ENCODE peak calls at places on chromosomes 13 and 19, in six cellular contexts. F is activated CD4-positive, alpha-beta T cell treated with anti-CD3 and anti-CD28 coated beads, Interleukin-2, amount 50 U/mL, for 1 hour; Q is left cardiac atrium; X is GM04503; P is AG09309; C is PC-9. A is an unnamed sample.

GRCh38 chr19:55304980-55305379 is 20.2 kb downstream of the TMEM150B start:
- DNase-seq in F (no peak), Q (no peak), X (no peak), P (no peak), C (no peak), A (no peak)

GRCh38 chr13:82963466-82963865 is 918.8 kb downstream of the SLITRK1 start:
- DNase-seq in F (no peak), Q (no peak), X (no peak), P (no peak), C (no peak), A (no peak)

GRCh38 chr19:35249848-35250711 is 1.3 kb downstream of the LSR start:
- DNase-seq in F (no peak), Q (no peak), X (no peak), P (no peak), C (no peak), A (no peak)

GRCh38 chr13:103044054-103044453 is 22.2 kb downstream of the SLC10A2 start:
- DNase-seq in F (no peak), Q (no peak), X (no peak), P (no peak), C (no peak), A (no peak)

GRCh38 chr13:95494082-95494681 is 58.3 kb upstream of the CLDN10 start:
- DNase-seq in F (no peak), Q (no peak), X (no peak), P (peak), C (no peak), A (peak)

GRCh38 chr19:4369888-4370260 is 26.5 kb downstream of the MPND start:
- DNase-seq in F (peak), Q (no peak), X (no peak), P (no peak), C (peak), A (no peak)

GRCh38 chr13:36133950-36134349 is 2.8 kb upstream of the DCLK1 start:
- DNase-seq in F (no peak), Q (no peak), X (no peak), P (no peak), C (no peak), A (no peak)

GRCh38 chr19:34171877-34172660 is at the start of gene LSM14A:
- DNase-seq in F (peak), Q (peak), X (peak), P (peak), C (peak), A (peak)

GRCh38 chr19:42022616-42023015 is 28.6 kb upstream of the ATP1A3 start:
- DNase-seq in F (no peak), Q (no peak), X (no peak), P (no peak), C (no peak), A (no peak)

GRCh38 chr13:74920945-74921725 is 560.8 kb downstream of the TBC1D4 start:
- DNase-seq in F (no peak), Q (no peak), X (no peak), P (no peak), C (no peak), A (no peak)

GRCh38 chr13:83752141-83752540 is 130.1 kb downstream of the SLITRK1 start:
- DNase-seq in F (no peak), Q (no peak), X (no peak), P (peak), C (no peak), A (no peak)

GRCh38 chr13:35143123-35143522 is 201.1 kb downstream of the NBEA start:
- DNase-seq in F (no peak), Q (no peak), X (no peak), P (no peak), C (no peak), A (no peak)

GRCh38 chr13:30045916-30046704 is 195.7 kb upstream of the UBL3 start:
- DNase-seq in F (no peak), Q (no peak), X (no peak), P (no peak), C (no peak), A (no peak)

GRCh38 chr13:109744512-109745051 is 41.8 kb downstream of the IRS2 start:
- DNase-seq in F (no peak), Q (peak), X (no peak), P (no peak), C (peak), A (no peak)

GRCh38 chr19:48720613-48721296 is 1.2 kb upstream of the MAMSTR start:
- DNase-seq in F (peak), Q (peak), X (peak), P (peak), C (peak), A (peak)

GRCh38 chr19:18425515-18426415 is 6.6 kb downstream of the SSBP4 start:
- DNase-seq in F (no peak), Q (peak), X (no peak), P (no peak), C (no peak), A (no peak)

GRCh38 chr13:28568286-28568685 is 73.4 kb upstream of the FLT1 start:
- DNase-seq in F (no peak), Q (peak), X (no peak), P (no peak), C (no peak), A (no peak)

GRCh38 chr19:38360839-38361631 is 13.3 kb upstream of the PSMD8 start:
- DNase-seq in F (no peak), Q (no peak), X (no peak), P (no peak), C (no peak), A (no peak)

GRCh38 chr19:43777163-43777700 is 3.5 kb downstream of the KCNN4 start:
- DNase-seq in F (peak), Q (no peak), X (no peak), P (no peak), C (peak), A (peak)

GRCh38 chr19:29487432-29487831 is 38.4 kb upstream of the VSTM2B start:
- DNase-seq in F (no peak), Q (no peak), X (no peak), P (no peak), C (no peak), A (no peak)

GRCh38 chr19:10518444-10519361 is 1.5 kb upstream of the S1PR5 start:
- DNase-seq in F (no peak), Q (no peak), X (no peak), P (no peak), C (no peak), A (no peak)

GRCh38 chr13:77545626-77546412 is 10.3 kb downstream of the SCEL start:
- DNase-seq in F (no peak), Q (no peak), X (no peak), P (no peak), C (no peak), A (no peak)

GRCh38 chr19:45667620-45668341 is at the start of gene GIPR:
- DNase-seq in F (peak), Q (peak), X (no peak), P (no peak), C (peak), A (peak)

GRCh38 chr19:35257113-35257461 is 8.3 kb downstream of the LSR start:
- DNase-seq in F (no peak), Q (no peak), X (no peak), P (no peak), C (no peak), A (no peak)

GRCh38 chr19:33177417-33177976 is 16.6 kb upstream of the LRP3 start:
- DNase-seq in F (peak), Q (no peak), X (no peak), P (no peak), C (no peak), A (peak)

GRCh38 chr19:4415352-4415751 is 12.9 kb downstream of the CHAF1A start:
- DNase-seq in F (no peak), Q (no peak), X (no peak), P (no peak), C (no peak), A (no peak)

GRCh38 chr19:41325947-41326706 is 16.2 kb downstream of the CCDC97 start:
- DNase-seq in F (no peak), Q (no peak), X (no peak), P (no peak), C (no peak), A (peak)

GRCh38 chr19:10339380-10339960 is at the start of gene ICAM3:
- DNase-seq in F (peak), Q (no peak), X (no peak), P (no peak), C (no peak), A (no peak)

GRCh38 chr19:23949611-23950010 is 34.9 kb downstream of the ZNF726 start:
- DNase-seq in F (no peak), Q (no peak), X (no peak), P (no peak), C (no peak), A (no peak)

GRCh38 chr19:45668342-45668871 is 386 bp downstream of the GIPR start:
- DNase-seq in F (no peak), Q (no peak), X (no peak), P (no peak), C (no peak), A (no peak)

GRCh38 chr19:38877781-38878574 is at the start of gene RINL:
- DNase-seq in F (peak), Q (peak), X (no peak), P (no peak), C (peak), A (peak)